ENCODE peak calls at places on chromosomes 4 and X, in seven cellular contexts. G, Y, S, Q, V, R and N are unnamed samples. For H3K4me1 and H3K27me3, the result is how much of the 10 kb centered on the place peaks cover.

GRCh38 chr4:10140866-10141759 is 24.5 kb upstream of the WDR1 start:
- DNase-seq in S (no peak), Y (peak), Q (no peak), R (no peak), G (no peak), V (no peak), N (no peak)

GRCh38 chrX:154019633-154020499 is at the start of gene IRAK1:
- DNase-seq in Y (peak), G (peak), S (peak), R (peak), V (peak), Q (peak), N (no peak)

GRCh38 chrX:103063191-103063845 is 653 bp downstream of the BEX1 start:
- DNase-seq in Y (peak), S (no peak), R (no peak), G (no peak), V (no peak), Q (peak), N (no peak)

GRCh38 chr4:101667348-101667747 is 123.2 kb upstream of the BANK1 start:
- DNase-seq in S (no peak), R (no peak), Y (no peak), Q (no peak), V (no peak), G (no peak), N (no peak)

GRCh38 chrX:148024425-148025148 is 43.5 kb downstream of the FMR1NB start:
- DNase-seq in V (no peak), G (no peak), Y (no peak), R (peak), Q (no peak), S (no peak), N (no peak)

GRCh38 chrX:13647709-13648212 is 5.2 kb upstream of the TCEANC start:
- DNase-seq in S (peak), R (peak), V (peak), Q (peak), Y (no peak), G (peak), N (peak)

GRCh38 chrX:100089724-100090123 is 320.3 kb downstream of the PCDH19 start:
- DNase-seq in G (no peak), Q (no peak), R (no peak), S (no peak), Y (no peak), V (no peak), N (no peak)

GRCh38 chrX:124736553-124737240 is 390.3 kb downstream of the SH2D1A start:
- DNase-seq in S (peak), R (peak), Q (no peak), Y (peak), V (no peak), G (no peak), N (no peak)

GRCh38 chr4:6250235-6250983 is 19.2 kb upstream of the WFS1 start:
- DNase-seq in Y (peak), S (peak), Q (peak), G (no peak), V (no peak), R (no peak), N (no peak)

GRCh38 chr4:138522366-138522765 is 280.2 kb upstream of the SLC7A11 start:
- DNase-seq in G (no peak), V (no peak), S (no peak), R (no peak), Q (peak), Y (peak), N (no peak)

GRCh38 chr4:40183615-40184411 is 13.0 kb upstream of the RHOH start:
- DNase-seq in Y (no peak), R (no peak), S (no peak), G (no peak), V (peak), Q (no peak), N (no peak)

GRCh38 chr4:6859543-6859942 is 50.1 kb upstream of the TBC1D14 start:
- DNase-seq in V (no peak), Y (no peak), S (no peak), G (no peak), R (no peak), Q (no peak), N (no peak)

GRCh38 chr4:119230288-119230687 is 17.8 kb downstream of the USP53 start:
- DNase-seq in Y (no peak), Q (no peak), S (no peak), V (no peak), G (no peak), R (no peak), N (no peak)

GRCh38 chr4:71685975-71686374 is 97.9 kb downstream of the GC start:
- DNase-seq in V (no peak), G (no peak), S (no peak), Q (no peak), Y (no peak), R (no peak), N (no peak)

GRCh38 chr4:94564252-94564651 is 112.5 kb downstream of the PDLIM5 start:
- DNase-seq in G (no peak), Y (no peak), R (no peak), S (no peak), V (no peak), Q (no peak), N (no peak)
- H3K4me1 ChIP-seq in G (under half), Y (under half), R (under half), S (under half), V (under half), Q (half or more), N (under half)

GRCh38 chrX:134423606-134424005 is 36.4 kb upstream of the HPRT1 start:
- DNase-seq in R (no peak), S (no peak), V (no peak), G (no peak), Y (no peak), Q (peak), N (no peak)
- H3K27me3 ChIP-seq in R (under half), S (under half), V (under half), G (under half), Y (under half), Q (under half), N (under half)

GRCh38 chr4:188714488-188714887 is 575.2 kb downstream of the TRIML1 start:
- DNase-seq in R (no peak), Q (no peak), Y (no peak), V (no peak), G (no peak), S (no peak), N (no peak)
- TF ChIP-seq CTCF in R (no peak), Q (no peak), Y (no peak), V (no peak), G (no peak), S (no peak), N (no peak)

GRCh38 chr4:61395754-61396153 is 195.6 kb downstream of the ADGRL3 start:
- DNase-seq in V (no peak), S (no peak), G (no peak), Y (no peak), Q (no peak), R (no peak), N (no peak)
- H3K4me1 ChIP-seq in V (under half), S (under half), G (under half), Y (under half), Q (under half), R (under half), N (under half)

DNA sequence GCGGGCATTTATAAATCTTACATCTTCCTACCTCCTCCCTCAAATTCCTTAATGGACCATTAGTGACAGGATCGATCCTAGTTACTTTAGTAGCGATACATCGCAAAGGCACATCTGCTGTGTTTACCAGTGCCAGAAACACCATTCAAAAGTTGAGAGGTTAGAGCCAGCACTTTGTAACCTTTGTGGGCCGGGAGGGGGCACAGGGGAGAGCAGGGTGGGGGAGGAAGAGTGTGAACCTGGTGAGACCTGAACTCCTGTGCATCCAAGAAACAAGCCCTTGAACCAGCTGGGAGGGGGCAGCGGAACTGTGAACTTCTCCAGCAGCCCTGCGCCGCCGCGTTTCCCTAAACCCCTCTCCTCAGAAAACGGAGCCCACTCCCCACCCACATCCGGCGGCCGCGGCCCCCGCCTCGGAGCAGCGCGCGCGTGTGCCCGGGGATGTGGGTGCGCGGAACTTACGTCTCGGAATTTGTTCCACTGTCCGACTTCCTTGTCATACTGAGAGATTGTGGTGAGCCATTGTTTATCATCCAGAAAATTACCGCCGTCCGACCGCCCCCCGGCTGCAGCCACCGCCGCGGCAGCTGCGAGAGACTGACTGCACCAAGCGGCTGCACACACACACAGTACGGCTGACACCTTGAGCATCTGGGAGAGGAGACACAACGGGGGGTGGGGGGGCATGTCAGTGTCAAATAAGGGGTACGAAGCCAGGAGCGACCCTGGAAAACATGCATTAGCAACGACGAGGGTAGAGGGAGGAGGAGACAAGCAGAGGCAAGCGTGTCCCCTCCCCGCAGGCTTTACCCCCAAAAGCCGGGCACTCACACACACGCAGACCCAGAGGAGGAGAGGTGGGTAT is 539 bp downstream of the SPOCK3 start:
- DNase-seq in R (no peak), G (no peak), V (no peak), Q (peak), S (no peak), Y (peak), N (no peak)
- H3K27me3 ChIP-seq in R (under half), G (half or more), V (under half), Q (under half), S (under half), Y (under half), N (under half)

GRCh38 chrX:119292445-119292844 is 56.4 kb downstream of the PGRMC1 start:
- DNase-seq in R (no peak), Y (no peak), V (no peak), S (no peak), G (no peak), Q (no peak), N (no peak)
- TF ChIP-seq CTCF in R (no peak), Y (peak), V (no peak), S (no peak), G (no peak), Q (no peak), N (no peak)